ENCODE peak calls at places on chromosome 10, in six cellular contexts. M is progenitor cell of endocrine pancreas; V is activated naive CD4-positive, alpha-beta T cell; U is gastrocnemius medialis; Y is fibroblast of the aortic adventitia; T is AG04450. C is an unnamed sample.

GRCh38 chr10:21499910-21500577 is 25.4 kb downstream of the SKIDA1 start:
- DNase-seq in M (peak), V (no peak), U (no peak), Y (no peak), T (no peak), C (no peak)

GRCh38 chr10:86265877-86266259 is 100.7 kb downstream of the GRID1 start:
- DNase-seq in M (peak), V (no peak), U (no peak), Y (no peak), T (no peak), C (no peak)

GRCh38 chr10:80382989-80383388 is 25.4 kb upstream of the PRXL2A start:
- DNase-seq in M (no peak), V (no peak), U (no peak), Y (peak), T (no peak), C (no peak)

GRCh38 chr10:119306514-119306951 is 99.2 kb downstream of the GRK5 start:
- DNase-seq in M (no peak), V (no peak), U (no peak), Y (no peak), T (no peak), C (no peak)

GRCh38 chr10:128147669-128148068 is 21.4 kb upstream of the MKI67 start:
- DNase-seq in M (no peak), V (no peak), U (no peak), Y (peak), T (peak), C (no peak)

GRCh38 chr10:102310356-102311024 is 65.2 kb downstream of the GBF1 start:
- DNase-seq in M (no peak), V (no peak), U (no peak), Y (peak), T (no peak), C (no peak)

GRCh38 chr10:33136271-33136670 is 178.2 kb upstream of the ITGB1 start:
- DNase-seq in M (no peak), V (no peak), U (no peak), Y (no peak), T (no peak), C (no peak)

GRCh38 chr10:86264481-86265231 is 101.9 kb downstream of the GRID1 start:
- DNase-seq in M (peak), V (no peak), U (no peak), Y (no peak), T (no peak), C (no peak)

GRCh38 chr10:1241973-1242935 is 186.1 kb downstream of the WDR37 start:
- DNase-seq in M (no peak), V (no peak), U (no peak), Y (no peak), T (no peak), C (no peak)

C was measured in NCI-H1930.